ENCODE peak calls at places on chromosomes 12 and 14, in six cellular contexts. D, C, W, T, Q and L are unnamed samples.

GRCh38 chr12:39622306-39622705 is 2.7 kb upstream of the ABCD2 start:
- DNase-seq in D (no peak), C (no peak), W (no peak), T (no peak), Q (no peak), L (no peak)

GRCh38 chr12:114450019-114450418 is 44.1 kb upstream of the TBX5 start:
- DNase-seq in D (no peak), C (no peak), W (no peak), T (no peak), Q (no peak), L (no peak)

GRCh38 chr14:45252356-45253069 is 489 bp downstream of the MIS18BP1 start:
- DNase-seq in D (no peak), C (peak), W (peak), T (no peak), Q (no peak), L (no peak)

GRCh38 chr12:9740109-9740750 is 7.3 kb upstream of the CLECL1 start:
- DNase-seq in D (no peak), C (no peak), W (no peak), T (no peak), Q (no peak), L (no peak)

GRCh38 chr14:102493585-102493984 is 16.0 kb downstream of the ANKRD9 start:
- DNase-seq in D (no peak), C (no peak), W (no peak), T (no peak), Q (no peak), L (no peak)

GRCh38 chr12:80056845-80057244 is 42.5 kb upstream of the OTOGL start:
- DNase-seq in D (no peak), C (no peak), W (no peak), T (no peak), Q (no peak), L (no peak)

GRCh38 chr12:93325855-93326254 is 51.9 kb upstream of the NUDT4 start:
- DNase-seq in D (no peak), C (no peak), W (peak), T (no peak), Q (no peak), L (peak)

GRCh38 chr12:56230449-56231183 is 765 bp downstream of the SLC39A5 start:
- DNase-seq in D (no peak), C (no peak), W (no peak), T (no peak), Q (no peak), L (no peak)

GRCh38 chr12:6694701-6695100 is 5.5 kb upstream of the ZNF384 start:
- DNase-seq in D (no peak), C (no peak), W (no peak), T (no peak), Q (no peak), L (no peak)

GRCh38 chr12:111826316-111826715 is 15.7 kb upstream of the MAPKAPK5 start:
- DNase-seq in D (no peak), C (peak), W (no peak), T (no peak), Q (no peak), L (no peak)

GRCh38 chr12:49873361-49873934 is 30.3 kb downstream of the FAIM2 start:
- DNase-seq in D (no peak), C (peak), W (peak), T (no peak), Q (no peak), L (peak)

GRCh38 chr14:101956179-101956885 is 8.0 kb upstream of the DYNC1H1 start:
- DNase-seq in D (no peak), C (no peak), W (no peak), T (no peak), Q (no peak), L (no peak)

GRCh38 chr12:125406131-125406530 is 340.9 kb downstream of the AACS start:
- DNase-seq in D (no peak), C (no peak), W (no peak), T (no peak), Q (no peak), L (no peak)

GRCh38 chr14:58944226-58944769 is 244.2 kb upstream of the DAAM1 start:
- DNase-seq in D (no peak), C (no peak), W (no peak), T (no peak), Q (no peak), L (no peak)

GRCh38 chr12:89960607-89961394 is 252.2 kb upstream of the ATP2B1 start:
- DNase-seq in D (no peak), C (no peak), W (peak), T (no peak), Q (no peak), L (no peak)

GRCh38 chr14:100881211-100882025 is 22.1 kb downstream of the RTL1 start:
- DNase-seq in D (no peak), C (no peak), W (no peak), T (no peak), Q (no peak), L (no peak)

GRCh38 chr14:100692859-100693558 is 33.7 kb upstream of the DLK1 start:
- DNase-seq in D (no peak), C (peak), W (peak), T (no peak), Q (peak), L (peak)

GRCh38 chr14:55256586-55256985 is 14.6 kb upstream of the FBXO34 start:
- DNase-seq in D (no peak), C (no peak), W (no peak), T (no peak), Q (no peak), L (no peak)

GRCh38 chr14:89292579-89293348 is 124.3 kb downstream of the FOXN3 start:
- DNase-seq in D (no peak), C (no peak), W (no peak), T (no peak), Q (no peak), L (no peak)

GRCh38 chr12:122022393-122023338 is 982 bp downstream of the BCL7A start:
- DNase-seq in D (no peak), C (peak), W (peak), T (no peak), Q (peak), L (no peak)

GRCh38 chr14:106872619-106873446 is 1346.5 kb downstream of the TMEM121 start:
- DNase-seq in D (peak), C (peak), W (peak), T (peak), Q (no peak), L (no peak)

GRCh38 chr12:76680940-76681339 is 83.0 kb upstream of the ZDHHC17 start:
- DNase-seq in D (no peak), C (peak), W (peak), T (no peak), Q (peak), L (peak)

GRCh38 chr12:22530-23201 is 43.9 kb upstream of the IQSEC3 start:
- DNase-seq in D (no peak), C (no peak), W (no peak), T (no peak), Q (no peak), L (no peak)